ENCODE peak calls at places on chromosome 18, in ten cellular contexts. K, U, X, E, C, V, T, Y, L and S are unnamed samples.

GRCh38 chr18:68298340-68298739 is 416.6 kb downstream of the TMX3 start:
- DNase-seq in K (no peak), U (no peak), X (no peak), E (no peak), C (no peak), V (no peak), T (no peak), Y (no peak), L (no peak), S (no peak)

GRCh38 chr18:74459877-74460276 is 2.8 kb upstream of the DIPK1C start:
- DNase-seq in K (no peak), U (no peak), X (no peak), E (no peak), C (no peak), V (no peak), T (no peak), Y (no peak), L (no peak), S (no peak)

GRCh38 chr18:3151379-3152264 is 68.1 kb downstream of the MYOM1 start:
- DNase-seq in K (no peak), U (no peak), X (no peak), E (no peak), C (peak; percentile 49), V (no peak), T (peak; percentile 33), Y (no peak), L (no peak), S (peak; percentile 55)

GRCh38 chr18:80108122-80108536 is 933 bp upstream of the ADNP2 start:
- DNase-seq in K (no peak), U (no peak), X (peak; percentile 17), E (no peak), C (no peak), V (no peak), T (no peak), Y (no peak), L (no peak), S (peak; percentile 39)

GRCh38 chr18:21004721-21005120 is 106.9 kb downstream of the ROCK1 start:
- DNase-seq in K (no peak), U (no peak), X (no peak), E (no peak), C (peak; percentile 80), V (peak; percentile 3), T (no peak), Y (no peak), L (no peak), S (no peak)

GRCh38 chr18:13800505-13801259 is 23.3 kb upstream of the MC5R start:
- DNase-seq in K (peak; percentile 55), U (no peak), X (peak; percentile 73), E (peak; percentile 84), C (no peak), V (peak; percentile 15), T (peak; percentile 37), Y (peak; percentile 79), L (no peak), S (peak; percentile 45)

GRCh38 chr18:60596928-60597327 is 224.4 kb upstream of the MC4R start:
- DNase-seq in K (no peak), U (no peak), X (no peak), E (no peak), C (no peak), V (no peak), T (no peak), Y (no peak), L (no peak), S (no peak)

GRCh38 chr18:55401638-55402191 is 186.3 kb downstream of the TCF4 start:
- DNase-seq in K (no peak), U (no peak), X (no peak), E (no peak), C (no peak), V (no peak), T (no peak), Y (no peak), L (no peak), S (no peak)

GRCh38 chr18:26086959-26087358 is 3.5 kb downstream of the SS18 start:
- DNase-seq in K (no peak), U (no peak), X (no peak), E (no peak), C (no peak), V (no peak), T (no peak), Y (no peak), L (no peak), S (no peak)

GRCh38 chr18:26090130-26091046 is at the start of gene SS18:
- DNase-seq in K (peak; percentile 88), U (peak; percentile 96), X (peak; percentile 92), E (peak; percentile 93), C (peak; percentile 95), V (peak; percentile 81), T (peak; percentile 74), Y (peak; percentile 95), L (peak; percentile 81), S (peak; percentile 97)

GRCh38 chr18:26088482-26088881 is 1.9 kb downstream of the SS18 start:
- DNase-seq in K (no peak), U (no peak), X (no peak), E (no peak), C (peak; percentile 26), V (no peak), T (no peak), Y (no peak), L (no peak), S (peak; percentile 70)

GRCh38 chr18:26089247-26090129 is 925 bp downstream of the SS18 start:
- DNase-seq in K (no peak), U (no peak), X (no peak), E (no peak), C (peak; percentile 34), V (no peak), T (no peak), Y (no peak), L (no peak), S (peak; percentile 84)

DNA sequence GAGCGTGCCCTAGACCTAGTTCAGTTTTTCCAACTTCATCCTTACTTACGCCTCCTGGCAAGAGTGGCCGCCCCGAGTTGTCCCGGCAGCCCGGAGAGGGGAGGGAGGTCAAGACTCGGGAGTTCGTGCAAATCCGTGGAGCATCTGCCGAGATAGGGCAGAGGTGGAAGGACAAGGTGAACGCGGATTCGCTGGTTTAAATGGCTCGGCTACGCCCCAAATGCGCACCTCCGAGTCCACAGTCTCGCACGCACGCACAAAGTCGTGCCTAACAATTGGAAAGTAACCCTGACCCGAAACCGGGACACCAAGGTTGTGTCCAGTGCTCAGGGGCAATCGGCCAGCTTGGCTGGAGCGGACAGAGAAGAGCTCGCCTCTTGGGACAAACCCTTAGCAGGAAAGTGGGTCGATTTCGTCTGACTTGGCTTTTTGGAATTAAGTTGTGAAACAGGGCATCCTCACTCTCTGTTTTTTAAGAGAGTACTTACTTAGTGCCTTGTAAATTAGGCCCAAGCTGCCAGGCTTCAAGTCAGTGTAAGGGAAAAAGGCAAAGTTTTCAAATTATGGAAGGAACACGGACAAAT is 726 bp upstream of the SS18 start:
- DNase-seq in K (peak; percentile 58), U (no peak), X (peak; percentile 59), E (no peak), C (no peak), V (peak; percentile 25), T (no peak), Y (no peak), L (peak; percentile 47), S (peak; percentile 88)
- TF ChIP-seq POLR2A in K (peak; percentile 70), U (no peak), X (no peak), E (no peak), C (no peak), V (no peak), T (peak; percentile 1), Y (no peak), L (no peak), S (peak; percentile 32)

GRCh38 chr18:24518596-24518995 is 58.2 kb downstream of the HRH4 start:
- DNase-seq in K (no peak), U (no peak), X (no peak), E (no peak), C (no peak), V (no peak), T (no peak), Y (no peak), L (no peak), S (no peak)

GRCh38 chr18:24514439-24514838 is 54.0 kb downstream of the HRH4 start:
- DNase-seq in K (peak; percentile 84), U (no peak), X (no peak), E (no peak), C (peak; percentile 49), V (no peak), T (peak; percentile 39), Y (no peak), L (no peak), S (peak; percentile 73)

GRCh38 chr18:24517554-24517953 is 57.1 kb downstream of the HRH4 start:
- DNase-seq in K (no peak), U (no peak), X (no peak), E (no peak), C (no peak), V (no peak), T (no peak), Y (no peak), L (no peak), S (no peak)

DNA sequence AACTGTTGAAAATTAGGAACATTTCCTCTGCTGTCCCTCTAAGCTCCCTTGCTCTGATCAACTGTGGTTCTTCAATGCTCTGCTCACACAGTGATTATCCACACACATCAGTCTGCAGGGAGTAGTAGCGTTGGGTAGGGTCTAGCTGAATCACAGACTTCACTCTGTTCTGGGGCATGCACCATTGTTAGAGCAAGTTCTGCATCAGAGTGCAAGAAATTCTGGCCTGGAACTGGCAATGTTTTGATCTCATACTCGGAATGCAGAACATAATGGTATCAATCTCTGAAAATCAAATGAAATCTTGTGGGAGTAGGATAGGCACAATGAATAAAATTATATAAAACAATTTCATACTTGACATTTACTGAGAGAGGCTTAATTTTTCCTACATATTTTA is 55.3 kb downstream of the HRH4 start:
- DNase-seq in K (no peak), U (no peak), X (no peak), E (no peak), C (no peak), V (no peak), T (no peak), Y (no peak), L (no peak), S (no peak)
- TF ChIP-seq POLR2A in K (no peak), U (no peak), X (no peak), E (no peak), C (no peak), V (no peak), T (no peak), Y (no peak), L (no peak), S (no peak)

GRCh38 chr18:56638232-56639093 is at the start of gene TXNL1:
- DNase-seq in K (peak; percentile 95), U (peak; percentile 99), X (peak; percentile 99), E (peak; percentile 100), C (peak; percentile 97), V (peak; percentile 99), T (peak; percentile 76), Y (peak; percentile 100), L (peak; percentile 98), S (peak; percentile 100)
- TF ChIP-seq POLR2A in K (peak; percentile 76), U (peak; percentile 80), X (peak; percentile 82), E (peak; percentile 89), C (peak; percentile 76), V (peak; percentile 90), T (peak; percentile 82), Y (peak; percentile 93), L (peak; percentile 42), S (peak; percentile 78)

DNA sequence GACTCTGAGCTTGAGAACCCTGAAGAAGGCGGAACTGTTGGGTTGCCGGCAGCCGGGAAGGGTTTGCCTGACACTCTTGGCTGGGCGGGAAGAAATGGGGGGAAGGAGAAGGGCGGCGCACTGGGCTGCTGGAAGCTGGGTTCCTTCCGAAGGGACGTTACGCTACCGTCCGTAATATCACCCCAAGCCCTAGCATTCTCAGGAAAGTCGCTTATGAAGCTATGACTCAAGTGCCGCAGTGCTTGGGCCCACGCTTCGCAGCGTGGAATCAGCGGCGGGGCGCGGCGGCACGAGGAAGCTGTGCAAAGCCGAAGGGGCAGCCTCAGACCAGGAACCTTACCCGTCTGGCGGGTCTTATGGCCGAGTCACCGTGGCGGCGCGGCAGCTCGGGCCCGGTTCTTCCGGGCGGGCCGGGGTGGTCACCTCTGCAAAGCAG is 50.2 kb upstream of the SIGLEC15 start:
- DNase-seq in K (peak; percentile 69), U (no peak), X (peak; percentile 75), E (peak; percentile 74), C (no peak), V (peak; percentile 26), T (peak; percentile 27), Y (peak; percentile 61), L (peak; percentile 45), S (peak; percentile 93)
- TF ChIP-seq POLR2A in K (peak; percentile 80), U (no peak), X (no peak), E (no peak), C (no peak), V (no peak), T (peak; percentile 59), Y (no peak), L (no peak), S (peak; percentile 80)